ENCODE peak calls at places on chromosomes 5 and 9, in nine cellular contexts. A is A549, O is IMR-90, N is heart left ventricle, Y is testis, W is uterus, S is tibial nerve, G is HepG2, U is Peyer's patch. I is an unnamed sample.

GRCh38 chr9:89154651-89155336 is 23.8 kb downstream of the SHC3 start:
- DNase-seq in A (peak; percentile 60), O (peak; percentile 96), N (no peak), Y (no peak), W (no peak), S (no peak), G (no peak), U (no peak), I (no peak)

GRCh38 chr5:139670369-139671095 is 22.4 kb downstream of the CXXC5 start:
- DNase-seq in A (no peak), O (no peak), N (no peak), Y (peak; percentile 45), W (no peak), S (no peak), G (peak; percentile 45), U (no peak), I (peak; percentile 91)

GRCh38 chr9:130298663-130299279 is 33.2 kb downstream of the HMCN2 start:
- DNase-seq in A (no peak), O (no peak), N (peak; percentile 18), Y (no peak), W (no peak), S (no peak), G (peak; percentile 6), U (peak; percentile 21), I (no peak)

GRCh38 chr5:21802869-21803490 is 1050.2 kb downstream of the CDH12 start:
- DNase-seq in A (peak; percentile 21), O (peak; percentile 56), N (no peak), Y (no peak), W (no peak), S (no peak), G (peak; percentile 18), U (no peak), I (no peak)

GRCh38 chr5:9188131-9188530 is 357.7 kb downstream of the SEMA5A start:
- DNase-seq in A (no peak), O (peak; percentile 96), N (no peak), Y (no peak), W (no peak), S (no peak), G (no peak), U (no peak), I (no peak)

GRCh38 chr5:432928-433791 is 9.8 kb upstream of the EXOC3 start:
- DNase-seq in A (no peak), O (no peak), N (no peak), Y (no peak), W (no peak), S (no peak), G (no peak), U (peak; percentile 43), I (no peak)

GRCh38 chr5:61332369-61332745 is 299 bp downstream of the ZSWIM6 start:
- DNase-seq in A (no peak), O (no peak), N (peak; percentile 65), Y (no peak), W (peak; percentile 36), S (no peak), G (no peak), U (peak; percentile 75), I (no peak)

GRCh38 chr5:110973510-110973909 is 98.0 kb upstream of the TSLP start:
- DNase-seq in A (no peak), O (no peak), N (no peak), Y (no peak), W (no peak), S (no peak), G (no peak), U (no peak), I (no peak)

GRCh38 chr9:29449294-29449693 is 1876.0 kb upstream of the C9orf72 start:
- DNase-seq in A (no peak), O (no peak), N (no peak), Y (no peak), W (no peak), S (no peak), G (no peak), U (no peak), I (no peak)

GRCh38 chr5:119631660-119632059 is 2.3 kb downstream of the FAM170A start:
- DNase-seq in A (no peak), O (no peak), N (no peak), Y (no peak), W (no peak), S (no peak), G (no peak), U (no peak), I (no peak)

GRCh38 chr9:116124472-116125040 is 29.0 kb upstream of the PAPPA start:
- DNase-seq in A (no peak), O (peak; percentile 62), N (no peak), Y (no peak), W (no peak), S (no peak), G (no peak), U (no peak), I (no peak)

GRCh38 chr9:76607730-76608475 is 148.9 kb downstream of the GCNT1 start:
- DNase-seq in A (no peak), O (no peak), N (no peak), Y (no peak), W (no peak), S (no peak), G (no peak), U (no peak), I (no peak)

GRCh38 chr9:87958591-87958990 is 15.7 kb downstream of the CDK20 start:
- DNase-seq in A (no peak), O (no peak), N (no peak), Y (no peak), W (no peak), S (no peak), G (no peak), U (no peak), I (no peak)

GRCh38 chr5:86917117-86917579 is 299.4 kb downstream of the COX7C start:
- DNase-seq in A (peak; percentile 4), O (peak; percentile 49), N (no peak), Y (no peak), W (no peak), S (no peak), G (no peak), U (no peak), I (no peak)

GRCh38 chr5:174120436-174120835 is 74.9 kb downstream of the NSG2 start:
- DNase-seq in A (no peak), O (no peak), N (no peak), Y (no peak), W (no peak), S (no peak), G (no peak), U (no peak), I (no peak)

GRCh38 chr9:101626295-101626694 is 31.5 kb upstream of the PPP3R2 start:
- DNase-seq in A (no peak), O (no peak), N (no peak), Y (no peak), W (no peak), S (no peak), G (no peak), U (no peak), I (no peak)

GRCh38 chr5:96080557-96080956 is 118.9 kb upstream of the ELL2 start:
- DNase-seq in A (peak; percentile 58), O (peak; percentile 77), N (no peak), Y (no peak), W (no peak), S (no peak), G (no peak), U (no peak), I (no peak)

GRCh38 chr9:77585335-77585786 is 62.8 kb downstream of the GNA14 start:
- DNase-seq in A (no peak), O (no peak), N (no peak), Y (no peak), W (no peak), S (no peak), G (no peak), U (no peak), I (no peak)

GRCh38 chr9:121736147-121736721 is 84.8 kb downstream of the DAB2IP start:
- DNase-seq in A (peak; percentile 9), O (peak; percentile 25), N (peak; percentile 89), Y (peak; percentile 86), W (peak; percentile 87), S (peak; percentile 50), G (no peak), U (peak; percentile 89), I (peak; percentile 83)
- TF ChIP-seq POLR2A in A (no peak), O (no peak), N (peak; percentile 56), Y (no peak), W (peak; percentile 37), S (peak; percentile 35), G (no peak), U (peak; percentile 47), I (no peak)

GRCh38 chr9:37290366-37290765 is 132.1 kb upstream of the GRHPR start:
- DNase-seq in A (no peak), O (no peak), N (no peak), Y (no peak), W (no peak), S (no peak), G (no peak), U (no peak), I (no peak)
- H3K4me3 ChIP-seq in A (no peak overlapping the region), O (no peak overlapping the region), N (no peak overlapping the region), Y (no peak overlapping the region), W (no peak overlapping the region), S (no peak overlapping the region), G (no peak overlapping the region), U (no peak overlapping the region), I (no peak overlapping the region)

DNA sequence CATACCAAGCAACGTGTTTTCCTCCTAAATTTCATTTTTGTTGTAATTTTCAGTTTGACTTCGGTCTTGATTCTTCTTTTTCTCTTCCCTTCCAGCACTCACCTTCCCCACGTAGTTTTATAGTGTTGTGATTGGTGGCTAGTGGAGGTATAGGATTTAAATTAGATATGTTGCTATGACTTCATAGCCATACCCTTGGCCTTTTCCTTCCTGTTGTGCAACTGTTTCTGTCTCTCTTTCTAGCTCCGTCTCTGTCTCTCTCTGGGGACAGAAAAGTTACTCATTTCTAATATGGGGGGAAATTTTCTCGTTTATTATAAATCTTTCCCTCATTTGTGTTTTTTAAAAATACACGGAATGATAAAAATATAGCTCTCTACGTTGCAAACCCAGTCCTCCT is 20.6 kb upstream of the C5orf24 start:
- DNase-seq in A (no peak), O (no peak), N (no peak), Y (no peak), W (no peak), S (no peak), G (no peak), U (no peak), I (no peak)
- H3K27ac ChIP-seq in A (no peak overlapping the region), O (no peak overlapping the region), N (no peak overlapping the region), Y (no peak overlapping the region), W (no peak overlapping the region), S (no peak overlapping the region), G (no peak overlapping the region), U (no peak overlapping the region), I (no peak overlapping the region)

DNA sequence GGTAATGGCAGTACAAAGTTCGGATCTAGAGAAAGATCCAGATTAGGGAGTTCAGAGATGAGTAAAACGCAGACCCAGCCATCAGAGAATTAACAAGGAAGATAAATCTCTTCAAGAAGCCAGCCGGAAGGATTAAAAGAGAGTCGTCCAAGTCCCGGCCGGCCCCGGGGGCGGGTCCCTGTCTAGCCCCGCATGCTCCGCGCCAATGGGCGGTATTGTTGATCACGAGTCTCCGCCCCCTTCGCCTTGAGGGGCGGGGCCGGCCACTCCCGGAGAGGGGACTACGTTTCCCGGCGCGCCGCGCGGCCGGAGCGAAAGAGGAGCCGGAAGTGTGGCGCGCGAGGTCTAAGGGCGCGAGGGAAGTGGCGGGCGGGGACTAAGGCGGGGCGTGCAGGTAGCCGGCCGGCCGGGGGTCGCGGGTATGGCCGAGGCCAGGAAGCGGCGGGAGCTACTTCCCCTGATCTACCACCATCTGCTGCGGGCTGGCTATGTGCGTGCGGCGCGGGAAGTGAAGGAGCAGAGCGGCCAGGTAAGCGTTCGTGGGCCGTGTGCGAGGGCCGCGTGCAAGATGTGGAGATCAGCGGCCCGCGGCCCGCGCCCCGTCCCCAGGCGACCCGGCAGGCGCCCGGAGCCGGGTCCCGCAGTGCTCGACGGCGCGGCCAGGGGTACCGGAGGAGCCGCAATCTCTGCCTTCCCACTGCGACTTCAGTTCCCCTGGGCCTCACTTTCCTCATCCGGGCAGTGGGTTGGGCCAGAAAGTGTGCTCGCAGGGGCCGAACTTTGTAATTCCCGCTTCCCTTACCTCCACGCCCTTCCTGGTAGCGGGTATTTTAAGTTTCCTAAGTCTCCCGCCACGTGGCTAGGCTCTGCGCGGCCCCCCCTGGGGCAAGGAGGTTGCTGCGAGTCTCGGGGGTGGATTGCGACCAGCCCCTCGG is at the start of gene TCOF1:
- DNase-seq in A (peak; percentile 93), O (peak; percentile 91), N (peak; percentile 98), Y (peak; percentile 99), W (peak; percentile 96), S (peak; percentile 96), G (peak; percentile 90), U (peak; percentile 98), I (peak; percentile 99)
- TF ChIP-seq POLR2A in A (peak; percentile 46), O (no peak), N (no peak), Y (no peak), W (no peak), S (no peak), G (peak; percentile 62), U (no peak), I (no peak)